ENCODE peak calls at places on chromosomes 16 and 17, in seven cellular contexts. One of them, this sample, is unnamed.

GRCh38 chr17:45440161-45440859 is 7.6 kb upstream of the ARHGAP27 start:
- DNase-seq in astrocyte: no peak
- DNase-seq in heart left ventricle: no peak
- DNase-seq in H9: peak; percentile 45
- DNase-seq in Peyer's patch: no peak
- DNase-seq in CD8-positive, alpha-beta memory T cell: no peak
- DNase-seq in body of pancreas: no peak
- DNase-seq in this sample: no peak

GRCh38 chr16:87470332-87470731 is 22.5 kb downstream of the ZCCHC14 start:
- DNase-seq in H9: no peak
- DNase-seq in astrocyte: no peak
- DNase-seq in heart left ventricle: no peak
- DNase-seq in CD8-positive, alpha-beta memory T cell: no peak
- DNase-seq in Peyer's patch: no peak
- DNase-seq in body of pancreas: no peak
- DNase-seq in this sample: no peak

GRCh38 chr16:88276591-88276990 is 106.2 kb upstream of the ZNF469 start:
- DNase-seq in heart left ventricle: no peak
- DNase-seq in H9: no peak
- DNase-seq in body of pancreas: no peak
- DNase-seq in astrocyte: no peak
- DNase-seq in CD8-positive, alpha-beta memory T cell: no peak
- DNase-seq in Peyer's patch: no peak
- DNase-seq in this sample: no peak

GRCh38 chr16:424033-424622 is 1.3 kb upstream of the RAB11FIP3 start:
- DNase-seq in H9: no peak
- DNase-seq in heart left ventricle: peak; percentile 78
- DNase-seq in Peyer's patch: no peak
- DNase-seq in body of pancreas: peak; percentile 45
- DNase-seq in CD8-positive, alpha-beta memory T cell: no peak
- DNase-seq in astrocyte: peak; percentile 96
- DNase-seq in this sample: no peak

GRCh38 chr16:3497771-3498170 is 2.5 kb upstream of the C16orf90 start:
- DNase-seq in H9: no peak
- DNase-seq in body of pancreas: no peak
- DNase-seq in heart left ventricle: no peak
- DNase-seq in Peyer's patch: no peak
- DNase-seq in CD8-positive, alpha-beta memory T cell: no peak
- DNase-seq in astrocyte: no peak
- DNase-seq in this sample: peak; percentile 19

GRCh38 chr17:3890893-3891219 is 2.0 kb downstream of the CAMKK1 start:
- DNase-seq in astrocyte: no peak
- DNase-seq in Peyer's patch: no peak
- DNase-seq in heart left ventricle: no peak
- DNase-seq in H9: no peak
- DNase-seq in CD8-positive, alpha-beta memory T cell: no peak
- DNase-seq in body of pancreas: no peak
- DNase-seq in this sample: no peak

GRCh38 chr16:86363057-86363490 is 147.3 kb upstream of the FOXF1 start:
- DNase-seq in astrocyte: peak; percentile 97
- DNase-seq in CD8-positive, alpha-beta memory T cell: no peak
- DNase-seq in Peyer's patch: no peak
- DNase-seq in H9: no peak
- DNase-seq in heart left ventricle: no peak
- DNase-seq in body of pancreas: no peak
- DNase-seq in this sample: no peak

GRCh38 chr16:23482778-23483177 is 27.5 kb downstream of the GGA2 start:
- DNase-seq in body of pancreas: no peak
- DNase-seq in heart left ventricle: no peak
- DNase-seq in H9: no peak
- DNase-seq in astrocyte: no peak
- DNase-seq in Peyer's patch: no peak
- DNase-seq in CD8-positive, alpha-beta memory T cell: peak; percentile 85
- DNase-seq in this sample: no peak

GRCh38 chr16:66515543-66516171 is 34.3 kb downstream of the TK2 start:
- DNase-seq in body of pancreas: no peak
- DNase-seq in CD8-positive, alpha-beta memory T cell: no peak
- DNase-seq in astrocyte: peak; percentile 74
- DNase-seq in Peyer's patch: peak; percentile 28
- DNase-seq in heart left ventricle: no peak
- DNase-seq in H9: peak; percentile 50
- DNase-seq in this sample: no peak

GRCh38 chr17:9009737-9010136 is 11.6 kb upstream of the NTN1 start:
- DNase-seq in astrocyte: no peak
- DNase-seq in H9: no peak
- DNase-seq in heart left ventricle: no peak
- DNase-seq in CD8-positive, alpha-beta memory T cell: no peak
- DNase-seq in body of pancreas: no peak
- DNase-seq in Peyer's patch: no peak
- DNase-seq in this sample: no peak

GRCh38 chr16:89491238-89491869 is 993 bp upstream of the ANKRD11 start:
- DNase-seq in Peyer's patch: no peak
- DNase-seq in H9: no peak
- DNase-seq in astrocyte: no peak
- DNase-seq in CD8-positive, alpha-beta memory T cell: no peak
- DNase-seq in body of pancreas: no peak
- DNase-seq in heart left ventricle: no peak
- DNase-seq in this sample: no peak

GRCh38 chr16:69109486-69110270 is 4.2 kb downstream of the HAS3 start:
- DNase-seq in H9: no peak
- DNase-seq in astrocyte: no peak
- DNase-seq in CD8-positive, alpha-beta memory T cell: no peak
- DNase-seq in Peyer's patch: no peak
- DNase-seq in heart left ventricle: no peak
- DNase-seq in body of pancreas: no peak
- DNase-seq in this sample: no peak

GRCh38 chr17:38608648-38609047 is 2.9 kb upstream of the SRCIN1 start:
- DNase-seq in Peyer's patch: no peak
- DNase-seq in CD8-positive, alpha-beta memory T cell: no peak
- DNase-seq in body of pancreas: peak; percentile 62
- DNase-seq in heart left ventricle: no peak
- DNase-seq in H9: peak; percentile 69
- DNase-seq in astrocyte: no peak
- DNase-seq in this sample: peak; percentile 64

GRCh38 chr17:57902800-57903759 is 52.1 kb downstream of the CUEDC1 start:
- DNase-seq in CD8-positive, alpha-beta memory T cell: no peak
- DNase-seq in Peyer's patch: peak; percentile 33
- DNase-seq in astrocyte: peak; percentile 87
- DNase-seq in heart left ventricle: peak; percentile 84
- DNase-seq in body of pancreas: peak; percentile 96
- DNase-seq in H9: no peak
- DNase-seq in this sample: peak; percentile 96

GRCh38 chr16:25060920-25061319 is 45.8 kb upstream of the ARHGAP17 start:
- DNase-seq in heart left ventricle: no peak
- DNase-seq in body of pancreas: no peak
- DNase-seq in H9: no peak
- DNase-seq in Peyer's patch: peak; percentile 54
- DNase-seq in astrocyte: no peak
- DNase-seq in CD8-positive, alpha-beta memory T cell: peak; percentile 46
- DNase-seq in this sample: no peak

GRCh38 chr17:81252336-81253329 is 13.5 kb downstream of the NDUFAF8 start:
- DNase-seq in body of pancreas: no peak
- DNase-seq in heart left ventricle: no peak
- DNase-seq in Peyer's patch: no peak
- DNase-seq in CD8-positive, alpha-beta memory T cell: no peak
- DNase-seq in H9: no peak
- DNase-seq in astrocyte: no peak
- DNase-seq in this sample: no peak

GRCh38 chr17:17351901-17352781 is 49.0 kb downstream of the NT5M start:
- DNase-seq in H9: peak; percentile 46
- DNase-seq in CD8-positive, alpha-beta memory T cell: no peak
- DNase-seq in Peyer's patch: no peak
- DNase-seq in astrocyte: peak; percentile 54
- DNase-seq in body of pancreas: no peak
- DNase-seq in heart left ventricle: peak; percentile 75
- DNase-seq in this sample: no peak

GRCh38 chr16:1877089-1877488 is 5.1 kb upstream of the MEIOB start:
- DNase-seq in CD8-positive, alpha-beta memory T cell: no peak
- DNase-seq in H9: no peak
- DNase-seq in astrocyte: no peak
- DNase-seq in heart left ventricle: no peak
- DNase-seq in Peyer's patch: no peak
- DNase-seq in body of pancreas: no peak
- DNase-seq in this sample: no peak

GRCh38 chr16:61370564-61370963 is 665.7 kb downstream of the CDH8 start:
- DNase-seq in H9: no peak
- DNase-seq in Peyer's patch: no peak
- DNase-seq in astrocyte: no peak
- DNase-seq in body of pancreas: no peak
- DNase-seq in heart left ventricle: no peak
- DNase-seq in CD8-positive, alpha-beta memory T cell: no peak
- DNase-seq in this sample: no peak

GRCh38 chr17:62706598-62707424 is 79.3 kb downstream of the MRC2 start:
- DNase-seq in H9: peak; percentile 26
- DNase-seq in body of pancreas: no peak
- DNase-seq in heart left ventricle: no peak
- DNase-seq in astrocyte: no peak
- DNase-seq in Peyer's patch: no peak
- DNase-seq in CD8-positive, alpha-beta memory T cell: no peak
- DNase-seq in this sample: no peak

GRCh38 chr16:49369638-49370219 is 3.9 kb upstream of the C16orf78 start:
- DNase-seq in astrocyte: no peak
- DNase-seq in body of pancreas: no peak
- DNase-seq in heart left ventricle: no peak
- DNase-seq in H9: peak; percentile 85
- DNase-seq in CD8-positive, alpha-beta memory T cell: no peak
- DNase-seq in Peyer's patch: no peak
- DNase-seq in this sample: no peak

GRCh38 chr17:81195941-81196495 is 26.7 kb downstream of the CEP131 start:
- DNase-seq in body of pancreas: no peak
- DNase-seq in astrocyte: no peak
- DNase-seq in Peyer's patch: no peak
- DNase-seq in CD8-positive, alpha-beta memory T cell: no peak
- DNase-seq in heart left ventricle: no peak
- DNase-seq in H9: no peak
- DNase-seq in this sample: no peak

GRCh38 chr16:11990672-11991390 is 14.3 kb downstream of the SNX29 start:
- DNase-seq in astrocyte: no peak
- DNase-seq in body of pancreas: no peak
- DNase-seq in Peyer's patch: no peak
- DNase-seq in heart left ventricle: no peak
- DNase-seq in H9: no peak
- DNase-seq in CD8-positive, alpha-beta memory T cell: no peak
- DNase-seq in this sample: no peak

GRCh38 chr16:52786105-52786504 is 239.2 kb upstream of the TOX3 start:
- DNase-seq in CD8-positive, alpha-beta memory T cell: no peak
- DNase-seq in heart left ventricle: no peak
- DNase-seq in body of pancreas: no peak
- DNase-seq in astrocyte: no peak
- DNase-seq in H9: no peak
- DNase-seq in Peyer's patch: no peak
- DNase-seq in this sample: no peak

GRCh38 chr17:81245665-81246342 is 6.7 kb downstream of the NDUFAF8 start:
- DNase-seq in H9: no peak
- DNase-seq in astrocyte: no peak
- DNase-seq in heart left ventricle: no peak
- DNase-seq in CD8-positive, alpha-beta memory T cell: no peak
- DNase-seq in Peyer's patch: no peak
- DNase-seq in body of pancreas: no peak
- DNase-seq in this sample: peak; percentile 44

GRCh38 chr16:49643429-49644142 is 212.3 kb downstream of the ZNF423 start:
- DNase-seq in astrocyte: peak; percentile 93
- DNase-seq in CD8-positive, alpha-beta memory T cell: no peak
- DNase-seq in heart left ventricle: no peak
- DNase-seq in Peyer's patch: no peak
- DNase-seq in body of pancreas: no peak
- DNase-seq in H9: no peak
- DNase-seq in this sample: no peak

GRCh38 chr17:19284005-19284959 is 47.1 kb downstream of the EPN2 start:
- DNase-seq in astrocyte: no peak
- DNase-seq in CD8-positive, alpha-beta memory T cell: no peak
- DNase-seq in Peyer's patch: no peak
- DNase-seq in H9: no peak
- DNase-seq in body of pancreas: no peak
- DNase-seq in heart left ventricle: no peak
- DNase-seq in this sample: no peak

GRCh38 chr17:65892912-65893377 is 299.0 kb downstream of the CEP112 start:
- DNase-seq in H9: no peak
- DNase-seq in astrocyte: no peak
- DNase-seq in CD8-positive, alpha-beta memory T cell: no peak
- DNase-seq in heart left ventricle: no peak
- DNase-seq in body of pancreas: no peak
- DNase-seq in Peyer's patch: no peak
- DNase-seq in this sample: no peak

GRCh38 chr17:37592291-37592690 is 16.9 kb downstream of the SYNRG start:
- DNase-seq in heart left ventricle: no peak
- DNase-seq in astrocyte: no peak
- DNase-seq in CD8-positive, alpha-beta memory T cell: no peak
- DNase-seq in H9: no peak
- DNase-seq in body of pancreas: no peak
- DNase-seq in Peyer's patch: no peak
- DNase-seq in this sample: no peak

GRCh38 chr17:37598145-37598544 is 11.1 kb downstream of the SYNRG start:
- DNase-seq in CD8-positive, alpha-beta memory T cell: no peak
- DNase-seq in astrocyte: no peak
- DNase-seq in Peyer's patch: no peak
- DNase-seq in heart left ventricle: no peak
- DNase-seq in H9: no peak
- DNase-seq in body of pancreas: no peak
- DNase-seq in this sample: no peak
- H3K4me1 ChIP-seq in CD8-positive, alpha-beta memory T cell: peaks cover 35% of the 10 kb centered on the region
- H3K4me1 ChIP-seq in astrocyte: no peaks in the 10 kb centered on the region
- H3K4me1 ChIP-seq in Peyer's patch: no peaks in the 10 kb centered on the region
- H3K4me1 ChIP-seq in heart left ventricle: no peaks in the 10 kb centered on the region
- H3K4me1 ChIP-seq in H9: no peaks in the 10 kb centered on the region
- H3K4me1 ChIP-seq in body of pancreas: no peaks in the 10 kb centered on the region
- H3K4me1 ChIP-seq in this sample: no peaks in the 10 kb centered on the region

DNA sequence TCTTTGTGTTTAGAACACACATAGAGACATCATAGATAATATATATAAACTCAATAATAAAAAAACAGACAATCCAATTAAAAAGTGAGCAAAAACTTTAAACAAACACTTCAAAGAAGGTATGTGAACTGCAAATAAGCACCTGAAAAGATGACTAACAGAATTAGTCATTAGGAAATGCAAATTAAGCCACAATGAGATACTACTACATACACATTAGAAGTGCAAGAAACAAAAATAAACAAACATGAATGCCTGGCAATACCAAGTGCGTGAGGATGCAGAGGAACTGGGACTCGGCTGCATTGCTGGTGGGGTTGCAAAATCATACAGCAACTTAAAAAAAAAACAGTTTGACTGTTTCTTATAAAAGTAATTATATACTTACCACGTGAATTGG is 799.0 kb downstream of the KCNJ2 start:
- DNase-seq in CD8-positive, alpha-beta memory T cell: no peak
- DNase-seq in astrocyte: peak; percentile 65
- DNase-seq in Peyer's patch: no peak
- DNase-seq in heart left ventricle: no peak
- DNase-seq in body of pancreas: no peak
- DNase-seq in H9: no peak
- DNase-seq in this sample: no peak
- H3K27me3 ChIP-seq in CD8-positive, alpha-beta memory T cell: no peaks in the 10 kb centered on the region
- H3K27me3 ChIP-seq in astrocyte: no peaks in the 10 kb centered on the region
- H3K27me3 ChIP-seq in Peyer's patch: no peaks in the 10 kb centered on the region
- H3K27me3 ChIP-seq in heart left ventricle: no peaks in the 10 kb centered on the region
- H3K27me3 ChIP-seq in body of pancreas: no peaks in the 10 kb centered on the region
- H3K27me3 ChIP-seq in H9: no peaks in the 10 kb centered on the region
- H3K27me3 ChIP-seq in this sample: no peaks in the 10 kb centered on the region

GRCh38 chr17:64658931-64659330 is 3.2 kb downstream of the SMURF2 start:
- DNase-seq in Peyer's patch: no peak
- DNase-seq in H9: no peak
- DNase-seq in astrocyte: peak; percentile 97
- DNase-seq in CD8-positive, alpha-beta memory T cell: no peak
- DNase-seq in body of pancreas: no peak
- DNase-seq in heart left ventricle: no peak
- DNase-seq in this sample: no peak
- H3K4me1 ChIP-seq in Peyer's patch: no peaks in the 10 kb centered on the region
- H3K4me1 ChIP-seq in H9: no peaks in the 10 kb centered on the region
- H3K4me1 ChIP-seq in astrocyte: peaks cover 19% of the 10 kb centered on the region
- H3K4me1 ChIP-seq in CD8-positive, alpha-beta memory T cell: peaks cover 22% of the 10 kb centered on the region
- H3K4me1 ChIP-seq in body of pancreas: peaks cover 41% of the 10 kb centered on the region
- H3K4me1 ChIP-seq in heart left ventricle: no peaks in the 10 kb centered on the region
- H3K4me1 ChIP-seq in this sample: peaks cover 45% of the 10 kb centered on the region

GRCh38 chr16:57883480-57883879 is 81.2 kb upstream of the KIFC3 start:
- DNase-seq in heart left ventricle: no peak
- DNase-seq in body of pancreas: no peak
- DNase-seq in Peyer's patch: no peak
- DNase-seq in astrocyte: no peak
- DNase-seq in H9: no peak
- DNase-seq in CD8-positive, alpha-beta memory T cell: no peak
- DNase-seq in this sample: no peak
- H3K27me3 ChIP-seq in heart left ventricle: peaks cover 45% of the 10 kb centered on the region
- H3K27me3 ChIP-seq in body of pancreas: no peaks in the 10 kb centered on the region
- H3K27me3 ChIP-seq in Peyer's patch: no peaks in the 10 kb centered on the region
- H3K27me3 ChIP-seq in astrocyte: peaks cover 68% of the 10 kb centered on the region
- H3K27me3 ChIP-seq in H9: no peaks in the 10 kb centered on the region
- H3K27me3 ChIP-seq in CD8-positive, alpha-beta memory T cell: peaks cover 23% of the 10 kb centered on the region
- H3K27me3 ChIP-seq in this sample: peaks cover 26% of the 10 kb centered on the region